ENCODE peak calls at places on chromosomes 3 and 15, in five cellular contexts. One of them, this sample, is unnamed.

GRCh38 chr3:23611737-23612295 is 193.9 kb upstream of the UBE2E1 start:
- DNase-seq in heart left ventricle: peak; percentile 87
- DNase-seq in neural crest cell: no peak
- DNase-seq in MM.1S: no peak
- DNase-seq in endothelial cell: no peak
- DNase-seq in this sample: no peak

GRCh38 chr3:107366766-107367165 is 10.5 kb upstream of the CCDC54 start:
- DNase-seq in heart left ventricle: no peak
- DNase-seq in endothelial cell: no peak
- DNase-seq in neural crest cell: no peak
- DNase-seq in MM.1S: no peak
- DNase-seq in this sample: no peak

GRCh38 chr3:96755519-96755918 is 58.9 kb upstream of the EPHA6 start:
- DNase-seq in MM.1S: no peak
- DNase-seq in endothelial cell: no peak
- DNase-seq in neural crest cell: no peak
- DNase-seq in heart left ventricle: no peak
- DNase-seq in this sample: no peak

GRCh38 chr15:48242531-48242930 is 36.4 kb downstream of the SLC12A1 start:
- DNase-seq in endothelial cell: no peak
- DNase-seq in heart left ventricle: no peak
- DNase-seq in MM.1S: no peak
- DNase-seq in neural crest cell: no peak
- DNase-seq in this sample: no peak

GRCh38 chr3:25485673-25486072 is 57.6 kb downstream of the RARB start:
- DNase-seq in heart left ventricle: no peak
- DNase-seq in MM.1S: no peak
- DNase-seq in endothelial cell: no peak
- DNase-seq in neural crest cell: no peak
- DNase-seq in this sample: no peak

GRCh38 chr15:68368731-68369435 is 63.1 kb downstream of the ITGA11 start:
- DNase-seq in endothelial cell: no peak
- DNase-seq in heart left ventricle: no peak
- DNase-seq in MM.1S: no peak
- DNase-seq in neural crest cell: no peak
- DNase-seq in this sample: no peak

GRCh38 chr3:190083631-190084030 is 37.1 kb downstream of the P3H2 start:
- DNase-seq in neural crest cell: no peak
- DNase-seq in heart left ventricle: no peak
- DNase-seq in MM.1S: no peak
- DNase-seq in endothelial cell: no peak
- DNase-seq in this sample: no peak

GRCh38 chr3:184110316-184110725 is 13.5 kb downstream of the HTR3E start:
- DNase-seq in neural crest cell: no peak
- DNase-seq in MM.1S: no peak
- DNase-seq in endothelial cell: no peak
- DNase-seq in heart left ventricle: no peak
- DNase-seq in this sample: no peak

GRCh38 chr15:43547539-43547938 is 30.1 kb downstream of the MAP1A start:
- DNase-seq in MM.1S: no peak
- DNase-seq in neural crest cell: no peak
- DNase-seq in endothelial cell: no peak
- DNase-seq in heart left ventricle: no peak
- DNase-seq in this sample: no peak

GRCh38 chr15:45386420-45386819 is 8.1 kb upstream of the GATM start:
- DNase-seq in MM.1S: no peak
- DNase-seq in neural crest cell: no peak
- DNase-seq in heart left ventricle: no peak
- DNase-seq in endothelial cell: no peak
- DNase-seq in this sample: no peak

GRCh38 chr3:177300842-177301241 is 103.6 kb upstream of the TBL1XR1 start:
- DNase-seq in heart left ventricle: no peak
- DNase-seq in endothelial cell: no peak
- DNase-seq in neural crest cell: no peak
- DNase-seq in MM.1S: no peak
- DNase-seq in this sample: no peak

GRCh38 chr3:7074217-7074616 is 213.3 kb downstream of the GRM7 start:
- DNase-seq in MM.1S: no peak
- DNase-seq in heart left ventricle: no peak
- DNase-seq in neural crest cell: no peak
- DNase-seq in endothelial cell: no peak
- DNase-seq in this sample: no peak
- TF ChIP-seq CTCF in MM.1S: no peak
- TF ChIP-seq CTCF in heart left ventricle: no peak
- TF ChIP-seq CTCF in neural crest cell: peak; percentile 27
- TF ChIP-seq CTCF in endothelial cell: no peak
- TF ChIP-seq CTCF in this sample: no peak

GRCh38 chr3:37955918-37956317 is 34.7 kb upstream of the VILL start:
- DNase-seq in endothelial cell: no peak
- DNase-seq in neural crest cell: no peak
- DNase-seq in MM.1S: no peak
- DNase-seq in heart left ventricle: no peak
- DNase-seq in this sample: no peak
- TF ChIP-seq CTCF in endothelial cell: no peak
- TF ChIP-seq CTCF in neural crest cell: no peak
- TF ChIP-seq CTCF in MM.1S: no peak
- TF ChIP-seq CTCF in heart left ventricle: no peak
- TF ChIP-seq CTCF in this sample: no peak

DNA sequence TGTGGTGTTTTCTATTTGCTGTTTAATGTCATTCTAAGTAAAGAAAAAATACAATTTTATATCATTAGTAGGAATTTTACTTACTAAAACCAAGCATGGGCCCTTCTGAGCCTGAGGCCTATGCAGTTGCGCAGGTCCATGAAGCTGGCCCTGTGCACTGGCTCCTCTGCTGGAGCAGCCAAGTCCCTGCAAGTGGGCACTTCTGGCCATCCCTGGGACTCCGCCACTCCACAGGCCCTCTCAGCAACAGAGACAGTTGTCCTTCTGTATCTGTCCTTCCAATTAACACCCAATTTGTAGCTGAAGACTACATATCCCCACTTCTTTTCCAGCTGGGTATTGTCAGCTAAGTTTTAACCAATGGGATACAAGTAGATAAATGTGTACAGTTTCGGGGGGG is 49.9 kb upstream of the RYK start:
- DNase-seq in MM.1S: no peak
- DNase-seq in neural crest cell: no peak
- DNase-seq in endothelial cell: peak; percentile 23
- DNase-seq in heart left ventricle: no peak
- DNase-seq in this sample: no peak
- TF ChIP-seq CTCF in MM.1S: no peak
- TF ChIP-seq CTCF in neural crest cell: peak; percentile 39
- TF ChIP-seq CTCF in endothelial cell: no peak
- TF ChIP-seq CTCF in heart left ventricle: no peak
- TF ChIP-seq CTCF in this sample: no peak

DNA sequence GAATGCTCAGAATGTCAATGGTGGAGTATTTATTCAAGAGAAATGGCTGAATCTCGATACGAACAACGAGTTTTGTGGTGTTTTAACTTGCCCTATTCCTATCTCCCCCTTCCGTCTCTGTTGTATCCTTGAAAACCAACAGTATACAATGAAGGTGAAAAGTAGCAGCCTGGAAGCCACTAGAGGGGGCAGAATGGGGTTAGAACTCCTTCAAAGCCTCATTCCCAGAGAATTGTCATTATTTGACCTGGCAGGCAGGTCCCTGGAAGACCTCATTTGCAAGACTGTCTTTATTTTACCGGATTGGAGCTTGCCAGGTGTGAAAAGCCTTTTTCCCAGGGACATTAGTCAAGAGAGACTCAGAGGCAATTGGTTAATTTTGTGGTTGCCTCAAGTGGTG is 139.4 kb downstream of the LRRC28 start:
- DNase-seq in MM.1S: no peak
- DNase-seq in neural crest cell: no peak
- DNase-seq in endothelial cell: no peak
- DNase-seq in heart left ventricle: no peak
- DNase-seq in this sample: no peak
- TF ChIP-seq CTCF in MM.1S: no peak
- TF ChIP-seq CTCF in neural crest cell: no peak
- TF ChIP-seq CTCF in endothelial cell: no peak
- TF ChIP-seq CTCF in heart left ventricle: no peak
- TF ChIP-seq CTCF in this sample: no peak

GRCh38 chr3:28476194-28476593 is 127.6 kb upstream of the AZI2 start:
- DNase-seq in neural crest cell: no peak
- DNase-seq in endothelial cell: no peak
- DNase-seq in MM.1S: peak; percentile 42
- DNase-seq in heart left ventricle: no peak
- DNase-seq in this sample: peak; percentile 32
- TF ChIP-seq CTCF in neural crest cell: peak; percentile 81
- TF ChIP-seq CTCF in endothelial cell: peak; percentile 84
- TF ChIP-seq CTCF in MM.1S: peak; percentile 60
- TF ChIP-seq CTCF in heart left ventricle: peak; percentile 54
- TF ChIP-seq CTCF in this sample: peak; percentile 59

GRCh38 chr3:89246326-89246725 is 138.9 kb downstream of the EPHA3 start:
- DNase-seq in endothelial cell: peak; percentile 15
- DNase-seq in heart left ventricle: no peak
- DNase-seq in neural crest cell: peak; percentile 23
- DNase-seq in MM.1S: no peak
- DNase-seq in this sample: no peak
- TF ChIP-seq CTCF in endothelial cell: peak; percentile 43
- TF ChIP-seq CTCF in heart left ventricle: no peak
- TF ChIP-seq CTCF in neural crest cell: no peak
- TF ChIP-seq CTCF in MM.1S: no peak
- TF ChIP-seq CTCF in this sample: no peak

GRCh38 chr3:186273586-186273985 is 88.4 kb downstream of the DGKG start:
- DNase-seq in neural crest cell: no peak
- DNase-seq in endothelial cell: no peak
- DNase-seq in heart left ventricle: peak; percentile 73
- DNase-seq in MM.1S: no peak
- DNase-seq in this sample: no peak

GRCh38 chr3:186275436-186275835 is 86.6 kb downstream of the DGKG start:
- DNase-seq in neural crest cell: no peak
- DNase-seq in MM.1S: no peak
- DNase-seq in endothelial cell: no peak
- DNase-seq in heart left ventricle: no peak
- DNase-seq in this sample: no peak

GRCh38 chr3:186281172-186281571 is 80.9 kb downstream of the DGKG start:
- DNase-seq in neural crest cell: no peak
- DNase-seq in endothelial cell: no peak
- DNase-seq in heart left ventricle: no peak
- DNase-seq in MM.1S: no peak
- DNase-seq in this sample: no peak

GRCh38 chr3:186280737-186281136 is 81.3 kb downstream of the DGKG start:
- DNase-seq in MM.1S: no peak
- DNase-seq in endothelial cell: no peak
- DNase-seq in heart left ventricle: no peak
- DNase-seq in neural crest cell: no peak
- DNase-seq in this sample: no peak

GRCh38 chr3:186277268-186277909 is 84.6 kb downstream of the DGKG start:
- DNase-seq in endothelial cell: peak; percentile 23
- DNase-seq in MM.1S: no peak
- DNase-seq in neural crest cell: peak; percentile 13
- DNase-seq in heart left ventricle: no peak
- DNase-seq in this sample: no peak
- TF ChIP-seq CTCF in endothelial cell: no peak
- TF ChIP-seq CTCF in MM.1S: peak; percentile 13
- TF ChIP-seq CTCF in neural crest cell: peak; percentile 77
- TF ChIP-seq CTCF in heart left ventricle: peak; percentile 35
- TF ChIP-seq CTCF in this sample: no peak

GRCh38 chr3:153160451-153161137 is 1.4 kb upstream of the RAP2B start:
- DNase-seq in heart left ventricle: peak; percentile 87
- DNase-seq in endothelial cell: peak; percentile 64
- DNase-seq in neural crest cell: peak; percentile 62
- DNase-seq in MM.1S: peak; percentile 91
- DNase-seq in this sample: peak; percentile 76
- TF ChIP-seq CTCF in heart left ventricle: no peak
- TF ChIP-seq CTCF in endothelial cell: no peak
- TF ChIP-seq CTCF in neural crest cell: no peak
- TF ChIP-seq CTCF in MM.1S: no peak
- TF ChIP-seq CTCF in this sample: no peak